ENCODE peak calls at places on chromosomes 6 and 20, in six cellular contexts. V, E, F, K, P and S are unnamed samples.

GRCh38 chr6:135871878-135872277 is 20.4 kb downstream of the PDE7B start:
- DNase-seq in V (no peak), E (no peak), F (no peak), K (peak), P (no peak), S (no peak)

GRCh38 chr20:19975901-19976300 is 41.3 kb upstream of the NAA20 start:
- DNase-seq in V (no peak), E (no peak), F (no peak), K (peak), P (no peak), S (no peak)

GRCh38 chr6:39082310-39082709 is 32.7 kb downstream of the SAYSD1 start:
- DNase-seq in V (no peak), E (no peak), F (no peak), K (no peak), P (no peak), S (no peak)

GRCh38 chr6:167856999-167857660 is 30.4 kb downstream of the AFDN start:
- DNase-seq in V (no peak), E (peak), F (peak), K (peak), P (no peak), S (no peak)

GRCh38 chr20:6466065-6466810 is 301.2 kb upstream of the BMP2 start:
- DNase-seq in V (no peak), E (peak), F (no peak), K (peak), P (no peak), S (no peak)

GRCh38 chr6:111843347-111844147 is 29.7 kb downstream of the FYN start:
- DNase-seq in V (no peak), E (peak), F (no peak), K (peak), P (no peak), S (peak)

GRCh38 chr6:45710304-45710821 is 305.3 kb downstream of the CLIC5 start:
- DNase-seq in V (no peak), E (no peak), F (no peak), K (peak), P (no peak), S (no peak)

GRCh38 chr6:111406200-111406711 is 76.8 kb downstream of the REV3L start:
- DNase-seq in V (no peak), E (no peak), F (no peak), K (no peak), P (no peak), S (no peak)

GRCh38 chr6:136149311-136149710 is 100.8 kb downstream of the MTFR2 start:
- DNase-seq in V (no peak), E (no peak), F (no peak), K (no peak), P (no peak), S (no peak)

GRCh38 chr6:151676460-151676807 is 131.0 kb upstream of the ESR1 start:
- DNase-seq in V (no peak), E (no peak), F (no peak), K (no peak), P (no peak), S (no peak)

GRCh38 chr6:107720762-107721161 is 103.4 kb downstream of the SCML4 start:
- DNase-seq in V (no peak), E (no peak), F (no peak), K (no peak), P (no peak), S (no peak)

GRCh38 chr6:4369616-4370015 is 234.2 kb upstream of the ECI2 start:
- DNase-seq in V (no peak), E (no peak), F (peak), K (peak), P (no peak), S (no peak)

GRCh38 chr6:143349530-143349929 is 101.0 kb downstream of the ADAT2 start:
- DNase-seq in V (no peak), E (no peak), F (no peak), K (no peak), P (no peak), S (no peak)

GRCh38 chr6:39361657-39362486 is 39.4 kb upstream of the KCNK16 start:
- DNase-seq in V (peak), E (peak), F (peak), K (peak), P (peak), S (peak)

GRCh38 chr6:118383924-118384323 is 164.2 kb upstream of the PLN start:
- DNase-seq in V (no peak), E (no peak), F (no peak), K (no peak), P (no peak), S (no peak)

GRCh38 chr20:33908351-33908750 is 85.4 kb upstream of the RALY start:
- DNase-seq in V (no peak), E (no peak), F (no peak), K (no peak), P (no peak), S (no peak)

GRCh38 chr6:122276637-122277036 is 122.8 kb upstream of the HSF2 start:
- DNase-seq in V (no peak), E (no peak), F (no peak), K (no peak), P (no peak), S (no peak)

GRCh38 chr6:25553502-25553901 is 98.5 kb upstream of the SCGN start:
- DNase-seq in V (no peak), E (no peak), F (no peak), K (no peak), P (no peak), S (no peak)

GRCh38 chr6:111485316-111485715 is 2.3 kb upstream of the REV3L start:
- DNase-seq in V (no peak), E (no peak), F (no peak), K (no peak), P (no peak), S (no peak)

DNA sequence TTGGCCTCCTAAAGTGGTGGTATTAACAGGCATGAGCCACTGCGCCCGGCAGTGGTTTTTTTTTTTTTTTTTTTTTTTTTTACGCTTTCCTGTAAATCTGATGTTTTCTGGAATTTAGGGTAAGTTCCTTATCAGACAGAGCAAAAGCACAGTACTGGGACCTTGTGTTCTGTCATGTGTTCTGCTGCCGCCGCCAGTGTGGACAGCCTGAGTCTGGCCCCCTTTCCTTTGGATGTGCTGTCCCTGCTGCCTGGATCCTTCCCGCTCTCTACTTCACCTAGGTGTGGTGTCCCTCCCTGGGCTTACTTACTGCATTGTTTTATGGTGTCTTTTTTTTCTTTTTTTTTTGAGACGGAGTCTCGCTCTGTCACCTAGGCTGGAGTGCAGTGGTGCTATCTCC is 11.7 kb downstream of the DNMT3B start:
- DNase-seq in V (no peak), E (no peak), F (no peak), K (no peak), P (no peak), S (no peak)
- H3K4me3 ChIP-seq in V (no peak), E (no peak), F (no peak), K (no peak), P (no peak), S (no peak)

DNA sequence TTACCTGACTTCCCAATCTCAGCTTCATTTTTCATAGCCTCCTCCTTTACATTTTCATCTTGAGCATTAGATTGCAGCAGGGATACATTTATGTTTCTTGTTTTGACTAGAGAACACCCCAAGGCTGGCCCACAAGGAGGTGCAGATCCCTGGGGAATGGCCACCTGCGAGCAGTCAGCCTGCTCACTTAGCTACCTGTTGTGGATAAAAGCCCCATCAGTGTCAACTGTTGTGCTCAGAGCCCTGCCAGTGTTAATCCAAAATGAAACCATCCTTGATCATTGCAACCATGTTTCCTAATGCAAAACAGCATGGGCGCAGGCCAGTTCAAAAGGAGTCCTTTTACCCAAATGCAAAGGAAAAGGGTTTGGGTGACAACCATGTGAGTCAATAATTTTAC is 50.8 kb downstream of the CNR1 start:
- DNase-seq in V (no peak), E (no peak), F (no peak), K (no peak), P (no peak), S (no peak)
- H3K4me3 ChIP-seq in V (no peak), E (no peak), F (no peak), K (no peak), P (no peak), S (no peak)

DNA sequence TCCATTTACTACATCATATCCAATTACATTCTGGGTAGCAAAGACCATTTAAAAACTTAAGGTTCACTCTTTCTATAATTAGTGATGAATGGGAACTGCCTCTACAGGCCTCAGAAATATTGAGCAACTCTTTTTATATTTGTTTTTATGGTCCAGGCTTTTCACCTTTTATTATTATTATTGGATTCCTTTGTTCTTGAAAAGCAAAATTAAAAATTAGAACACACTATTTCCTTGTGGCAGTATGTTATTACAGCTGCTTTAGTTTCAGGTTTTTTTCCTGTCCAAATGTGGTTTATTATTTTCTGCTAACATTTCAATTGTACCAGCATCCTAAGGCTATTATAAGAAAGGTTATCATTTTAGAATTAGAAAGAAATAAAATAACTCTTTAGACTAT is 150.1 kb downstream of the FARS2 start:
- DNase-seq in V (no peak), E (no peak), F (no peak), K (no peak), P (no peak), S (no peak)
- H3K4me3 ChIP-seq in V (no peak), E (no peak), F (no peak), K (no peak), P (no peak), S (no peak)

GRCh38 chr20:43460172-43460829 is 2.6 kb downstream of the SRSF6 start:
- DNase-seq in V (no peak), E (no peak), F (no peak), K (no peak), P (no peak), S (no peak)

GRCh38 chr20:43456809-43457639 is 672 bp upstream of the SRSF6 start:
- DNase-seq in V (peak), E (peak), F (peak), K (peak), P (peak), S (peak)

GRCh38 chr20:43457640-43458421 is at the start of gene SRSF6:
- DNase-seq in V (peak), E (peak), F (peak), K (peak), P (peak), S (peak)

GRCh38 chr20:43459022-43459942 is 1.6 kb downstream of the SRSF6 start:
- DNase-seq in V (peak), E (no peak), F (no peak), K (no peak), P (no peak), S (peak)

DNA sequence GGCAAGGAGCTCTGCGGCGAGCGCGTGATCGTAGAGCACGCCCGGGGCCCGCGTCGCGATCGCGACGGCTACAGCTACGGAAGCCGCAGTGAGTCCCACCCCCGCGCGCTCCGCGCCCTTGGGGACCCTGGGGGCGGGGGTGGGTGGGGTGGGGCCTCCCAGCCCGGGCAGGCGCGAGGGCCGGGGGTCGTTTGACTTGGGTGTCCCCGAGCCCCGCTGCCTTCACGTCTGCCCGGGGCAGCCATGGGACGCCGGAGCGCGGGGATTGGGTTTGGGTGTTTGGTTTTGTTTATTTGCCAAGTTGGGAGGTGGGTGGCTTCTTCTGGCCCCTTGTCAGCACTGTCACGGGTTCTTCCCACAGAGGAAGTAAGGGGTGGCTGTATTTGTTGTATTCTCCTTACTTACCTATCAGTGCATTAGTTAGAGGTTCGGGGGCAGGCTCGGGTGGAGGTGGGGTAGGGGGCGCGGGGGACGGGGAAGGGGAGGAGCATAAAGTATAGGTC is 777 bp downstream of the SRSF6 start:
- DNase-seq in V (no peak), E (no peak), F (no peak), K (no peak), P (no peak), S (no peak)
- H3K4me3 ChIP-seq in V (peak), E (peak), F (peak), K (peak), P (peak), S (peak)